ENCODE peak calls at places on chromosomes 7 and 10, in six cellular contexts. G, B, L, T, H and U are unnamed samples.

GRCh38 chr10:70404906-70405824 is 1.2 kb downstream of the EIF4EBP2 start:
- DNase-seq in B (peak; percentile 80), T (peak; percentile 71), G (no peak), H (peak; percentile 99), L (peak; percentile 95), U (peak; percentile 74)

GRCh38 chr7:130632111-130632510 is 36.4 kb downstream of the COPG2 start:
- DNase-seq in H (no peak), B (peak; percentile 30), G (peak; percentile 26), T (no peak), L (peak; percentile 6), U (no peak)

GRCh38 chr7:44288381-44288685 is 37.1 kb downstream of the CAMK2B start:
- DNase-seq in T (no peak), L (no peak), B (no peak), H (no peak), G (no peak), U (no peak)

GRCh38 chr10:69362471-69362954 is 54.2 kb downstream of the TACR2 start:
- DNase-seq in H (no peak), T (peak; percentile 77), G (no peak), B (peak; percentile 67), L (no peak), U (no peak)

GRCh38 chr10:79079074-79079397 is 10.3 kb downstream of the ZMIZ1 start:
- DNase-seq in H (peak; percentile 82), B (no peak), T (no peak), L (no peak), G (no peak), U (no peak)

GRCh38 chr7:130298927-130299326 is 6.0 kb downstream of the CPA4 start:
- DNase-seq in T (no peak), G (no peak), L (no peak), B (no peak), H (no peak), U (no peak)

GRCh38 chr7:104627516-104627915 is 299.1 kb downstream of the LHFPL3 start:
- DNase-seq in T (no peak), L (no peak), G (no peak), H (peak; percentile 51), B (peak; percentile 50), U (peak; percentile 25)

GRCh38 chr7:16428182-16428581 is 6.8 kb upstream of the CRPPA start:
- DNase-seq in G (no peak), T (no peak), H (no peak), L (no peak), B (no peak), U (no peak)

GRCh38 chr7:85928500-85928899 is 715.2 kb upstream of the GRM3 start:
- DNase-seq in B (no peak), G (no peak), L (no peak), T (no peak), H (no peak), U (no peak)

GRCh38 chr10:23192741-23193434 is 776 bp downstream of the PTF1A start:
- DNase-seq in L (no peak), H (no peak), T (no peak), G (no peak), B (no peak), U (no peak)

GRCh38 chr10:102479651-102480050 is 22.9 kb downstream of the ACTR1A start:
- DNase-seq in T (no peak), H (no peak), G (no peak), B (no peak), L (no peak), U (no peak)

GRCh38 chr10:9219860-9220259 is 1165.4 kb downstream of the GATA3 start:
- DNase-seq in T (no peak), L (no peak), H (no peak), G (no peak), B (no peak), U (no peak)

GRCh38 chr10:72337039-72337629 is 17.6 kb downstream of the DNAJB12 start:
- DNase-seq in T (peak; percentile 90), H (peak; percentile 71), L (no peak), G (no peak), B (peak; percentile 57), U (peak; percentile 63)

GRCh38 chr10:8006274-8006999 is 48.1 kb upstream of the GATA3 start:
- DNase-seq in T (no peak), B (no peak), G (no peak), L (no peak), H (no peak), U (peak; percentile 15)

GRCh38 chr10:82943142-82943541 is 1068.1 kb downstream of the NRG3 start:
- DNase-seq in B (no peak), L (no peak), G (no peak), T (no peak), H (no peak), U (no peak)

GRCh38 chr7:18610331-18610948 is 114.9 kb downstream of the HDAC9 start:
- DNase-seq in B (peak; percentile 18), L (no peak), T (no peak), H (peak; percentile 48), G (peak; percentile 44), U (peak; percentile 56)

GRCh38 chr10:559767-560047 is 129.8 kb downstream of the DIP2C start:
- DNase-seq in T (no peak), L (no peak), H (no peak), G (no peak), B (no peak), U (no peak)

GRCh38 chr10:24869354-24870016 is 82.9 kb downstream of the PRTFDC1 start:
- DNase-seq in H (no peak), T (no peak), G (no peak), B (no peak), L (no peak), U (no peak)

GRCh38 chr7:27143022-27143949 is at the start of gene HOXA5:
- DNase-seq in G (no peak), T (no peak), L (no peak), H (no peak), B (no peak), U (peak; percentile 85)

GRCh38 chr7:155813125-155813524 is 862 bp upstream of the SHH start:
- DNase-seq in G (no peak), H (no peak), B (no peak), L (no peak), T (no peak), U (no peak)

GRCh38 chr7:32519763-32520162 is 24.5 kb downstream of the AVL9 start:
- DNase-seq in L (no peak), B (no peak), H (no peak), T (no peak), G (no peak), U (no peak)

GRCh38 chr10:86899128-86899527 is 58.3 kb downstream of the MMRN2 start:
- DNase-seq in G (no peak), T (no peak), B (no peak), H (no peak), L (no peak), U (no peak)

GRCh38 chr10:93081834-93082233 is 8.1 kb downstream of the CYP26A1 start:
- DNase-seq in T (no peak), B (peak; percentile 61), H (no peak), L (no peak), G (no peak), U (no peak)

DNA sequence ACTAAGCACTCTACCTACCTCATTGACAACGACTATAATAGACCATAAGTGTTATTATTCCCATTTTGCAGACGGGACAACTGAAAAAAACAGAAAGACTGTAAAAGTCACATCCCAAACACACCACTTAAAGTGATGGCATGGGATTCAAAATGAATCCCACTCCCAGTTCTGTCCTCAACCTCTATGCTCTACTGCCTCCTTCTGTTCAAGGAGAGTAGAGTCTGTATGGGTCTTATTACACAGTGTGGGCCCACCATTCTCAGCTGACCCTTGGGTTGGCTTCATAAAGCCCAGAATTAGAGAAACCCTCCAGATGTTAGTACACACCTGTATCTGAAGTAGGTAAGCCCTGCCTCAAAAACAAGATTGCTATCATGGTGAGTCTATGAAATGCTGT is 102.2 kb downstream of the GRM8 start:
- DNase-seq in G (no peak), L (no peak), H (peak; percentile 6), B (no peak), T (no peak), U (no peak)
- TF ChIP-seq CTCF in G (no peak), L (no peak), H (no peak), B (no peak), T (no peak), U (no peak)

GRCh38 chr7:81299711-81300110 is 380.9 kb upstream of the SEMA3C start:
- DNase-seq in H (no peak), L (no peak), B (no peak), T (no peak), G (no peak), U (no peak)

GRCh38 chr7:81301815-81302214 is 383.0 kb upstream of the SEMA3C start:
- DNase-seq in T (no peak), L (no peak), H (no peak), G (no peak), B (no peak), U (no peak)

GRCh38 chr7:81300779-81301178 is 381.9 kb upstream of the SEMA3C start:
- DNase-seq in B (no peak), L (no peak), H (no peak), G (no peak), T (no peak), U (no peak)

GRCh38 chr7:81297317-81297716 is 378.5 kb upstream of the SEMA3C start:
- DNase-seq in T (no peak), B (no peak), G (no peak), H (no peak), L (no peak), U (no peak)

DNA sequence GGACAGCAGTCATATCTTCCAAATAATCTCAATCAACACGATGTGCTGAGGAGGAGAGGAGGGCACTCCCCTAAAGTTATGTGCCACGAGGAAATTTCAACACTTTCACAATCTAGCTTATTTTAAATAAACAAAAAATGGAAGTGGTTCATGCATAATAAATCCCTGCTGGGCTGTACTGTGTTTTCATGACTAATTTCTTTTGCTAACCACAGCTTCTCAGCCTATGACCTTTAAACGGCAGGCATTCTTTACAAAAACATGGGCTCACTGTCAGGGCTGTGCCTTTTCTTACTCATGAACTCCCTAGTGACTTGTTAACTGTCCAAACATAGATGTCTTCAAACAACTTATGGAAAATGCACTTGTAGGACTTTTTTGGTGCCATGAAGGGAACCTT is 380.4 kb upstream of the SEMA3C start:
- DNase-seq in B (peak; percentile 95), G (peak; percentile 29), H (peak; percentile 90), T (no peak), L (peak; percentile 93), U (no peak)
- H3K4me3 ChIP-seq in B (no peak overlapping the region), G (peak overlapping the region; percentile 10), H (no peak overlapping the region), T (no peak overlapping the region), L (no peak overlapping the region), U (no peak overlapping the region)

GRCh38 chr7:24980695-24981543 is 941 bp upstream of the OSBPL3 start:
- DNase-seq in B (no peak), H (no peak), T (peak; percentile 18), L (no peak), G (no peak), U (peak; percentile 75)
- TF ChIP-seq CTCF in B (no peak), H (no peak), T (no peak), L (no peak), G (peak; percentile 19), U (no peak)

DNA sequence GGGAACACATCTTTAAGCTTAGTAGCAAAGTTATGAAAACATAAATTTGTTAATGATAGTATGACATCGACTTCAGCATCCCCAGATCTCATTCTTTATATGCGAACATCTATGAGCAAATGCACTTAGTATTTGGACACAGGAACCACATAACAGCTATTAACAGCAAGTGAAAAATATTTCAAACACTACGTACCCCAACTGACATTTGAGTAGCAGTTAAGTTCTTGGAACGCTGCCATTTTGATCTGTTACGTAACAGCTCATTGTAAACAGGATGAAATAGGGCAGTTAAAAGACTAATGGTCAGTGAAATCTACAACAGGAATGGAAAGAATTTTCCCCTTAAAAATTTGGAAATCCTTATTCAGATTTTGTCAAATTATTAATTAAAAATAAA is 428.8 kb downstream of the TNS3 start:
- DNase-seq in B (peak; percentile 96), G (no peak), H (peak; percentile 45), L (peak; percentile 94), T (no peak), U (no peak)
- H3K4me3 ChIP-seq in B (no peak overlapping the region), G (no peak overlapping the region), H (no peak overlapping the region), L (no peak overlapping the region), T (no peak overlapping the region), U (no peak overlapping the region)